ENCODE peak calls at places on chromosomes 3 and 15, in six cellular contexts. T is dorsolateral prefrontal cortex; D is fibroblast of gingiva; H is foreskin fibroblast; O is stimulated activated CD4-positive, alpha-beta T cell treated with anti-CD3 and anti-CD28 coated beads, Interleukin-4, amount 100 ng/mL, for 1 hour; X is stimulated activated naive CD8-positive, alpha-beta T cell treated with anti-CD3 and anti-CD28 coated beads, Interleukin-15, amount 100 ng/mL, for 72 hours. E is an unnamed sample.

GRCh38 chr3:159765025-159765859 is 223.4 kb upstream of the IL12A start:
- DNase-seq in T (peak; percentile 75), D (peak; percentile 97), H (peak; percentile 99), O (no peak), X (no peak), E (no peak)

GRCh38 chr15:57861039-57861638 is 154.6 kb downstream of the POLR2M start:
- DNase-seq in T (no peak), D (peak; percentile 53), H (peak; percentile 45), O (no peak), X (no peak), E (no peak)

GRCh38 chr15:72222433-72222832 is 8.6 kb downstream of the PKM start:
- DNase-seq in T (peak; percentile 69), D (peak; percentile 83), H (peak; percentile 35), O (no peak), X (no peak), E (no peak)

GRCh38 chr3:114902691-114903101 is 244.4 kb downstream of the ZBTB20 start:
- DNase-seq in T (no peak), D (no peak), H (no peak), O (no peak), X (no peak), E (no peak)

GRCh38 chr15:51401872-51402517 is 60.5 kb downstream of the GLDN start:
- DNase-seq in T (peak; percentile 36), D (peak; percentile 33), H (peak; percentile 18), O (no peak), X (no peak), E (no peak)

GRCh38 chr3:147963711-147964110 is 554.5 kb downstream of the ZIC1 start:
- DNase-seq in T (no peak), D (no peak), H (peak; percentile 23), O (no peak), X (no peak), E (no peak)

GRCh38 chr3:152151216-152151874 is 117.4 kb upstream of the MBNL1 start:
- DNase-seq in T (no peak), D (no peak), H (peak; percentile 9), O (no peak), X (no peak), E (no peak)

GRCh38 chr3:99545941-99546580 is 92.3 kb upstream of the COL8A1 start:
- DNase-seq in T (no peak), D (peak; percentile 52), H (no peak), O (no peak), X (no peak), E (no peak)

GRCh38 chr3:69360690-69361089 is 25.2 kb downstream of the FRMD4B start:
- DNase-seq in T (no peak), D (no peak), H (no peak), O (no peak), X (no peak), E (no peak)

GRCh38 chr3:106711650-106712049 is 665.6 kb upstream of the CCDC54 start:
- DNase-seq in T (no peak), D (no peak), H (peak; percentile 40), O (no peak), X (no peak), E (no peak)

GRCh38 chr15:48800811-48801460 is 9.9 kb downstream of the CEP152 start:
- DNase-seq in T (no peak), D (peak; percentile 48), H (peak; percentile 18), O (no peak), X (no peak), E (no peak)

GRCh38 chr15:78828930-78829329 is 17.7 kb upstream of the ADAMTS7 start:
- DNase-seq in T (no peak), D (no peak), H (no peak), O (no peak), X (no peak), E (no peak)

GRCh38 chr15:91940466-91941381 is 87.2 kb downstream of the SLCO3A1 start:
- DNase-seq in T (no peak), D (no peak), H (no peak), O (no peak), X (no peak), E (no peak)

GRCh38 chr3:167564612-167565011 is 89.1 kb downstream of the WDR49 start:
- DNase-seq in T (no peak), D (no peak), H (no peak), O (no peak), X (no peak), E (no peak)

GRCh38 chr3:59802045-59802444 is 752.2 kb upstream of the CFAP20DC start:
- DNase-seq in T (no peak), D (no peak), H (no peak), O (no peak), X (no peak), E (no peak)

GRCh38 chr15:48149858-48150257 is 28.2 kb downstream of the MYEF2 start:
- DNase-seq in T (no peak), D (no peak), H (peak; percentile 39), O (no peak), X (no peak), E (no peak)

GRCh38 chr3:5251196-5251583 is 63.7 kb downstream of the EDEM1 start:
- DNase-seq in T (no peak), D (no peak), H (no peak), O (no peak), X (no peak), E (no peak)

GRCh38 chr15:74221399-74222230 is 14.5 kb upstream of the CCDC33 start:
- DNase-seq in T (no peak), D (no peak), H (no peak), O (no peak), X (no peak), E (no peak)

E was measured in activated B cell treated with CpG ODN at 0.5 μM for 24 hours.